ENCODE peak calls at places on chromosomes 2 and 18, in nine cellular contexts. A is tibial nerve, P is A549, W is GM12864, R is HTR-8/SVneo, O is T-helper 2 cell, N is G401, D is K562, G is fibroblast of mammary gland. K is an unnamed sample.

GRCh38 chr18:56112013-56112749 is 524.2 kb upstream of the TCF4 start:
- DNase-seq in A (no peak), P (no peak), W (peak; percentile 12), R (no peak), O (peak; percentile 92), N (no peak), D (no peak), G (peak; percentile 57), K (no peak)

GRCh38 chr2:124035001-124035400 is 9.9 kb downstream of the CNTNAP5 start:
- DNase-seq in A (no peak), P (no peak), W (no peak), R (no peak), O (no peak), N (no peak), D (no peak), G (no peak), K (no peak)

GRCh38 chr2:156088598-156088997 is 243.9 kb downstream of the NR4A2 start:
- DNase-seq in A (no peak), P (peak; percentile 9), W (no peak), R (no peak), O (no peak), N (no peak), D (no peak), G (no peak), K (no peak)

GRCh38 chr2:145653553-145653952 is 1133.6 kb upstream of the ZEB2 start:
- DNase-seq in A (no peak), P (no peak), W (no peak), R (no peak), O (no peak), N (no peak), D (no peak), G (peak; percentile 31), K (peak; percentile 8)

GRCh38 chr2:44267269-44268258 is 7.7 kb upstream of the SLC3A1 start:
- DNase-seq in A (peak; percentile 9), P (no peak), W (no peak), R (no peak), O (peak; percentile 21), N (peak; percentile 16), D (no peak), G (peak; percentile 44), K (peak; percentile 21)

GRCh38 chr18:74579704-74580103 is 18.0 kb upstream of the ZNF407 start:
- DNase-seq in A (no peak), P (no peak), W (no peak), R (no peak), O (no peak), N (no peak), D (no peak), G (no peak), K (no peak)

GRCh38 chr2:111101592-111101991 is 19.1 kb upstream of the BCL2L11 start:
- DNase-seq in A (no peak), P (no peak), W (no peak), R (no peak), O (no peak), N (no peak), D (no peak), G (no peak), K (no peak)

GRCh38 chr2:126792186-126792585 is 106.5 kb upstream of the TEX51 start:
- DNase-seq in A (no peak), P (no peak), W (no peak), R (no peak), O (no peak), N (no peak), D (no peak), G (no peak), K (no peak)

GRCh38 chr18:43485565-43485964 is 208.3 kb upstream of the SYT4 start:
- DNase-seq in A (no peak), P (no peak), W (no peak), R (no peak), O (no peak), N (no peak), D (no peak), G (no peak), K (no peak)

GRCh38 chr2:8146329-8147048 is 535.4 kb upstream of the ID2 start:
- DNase-seq in A (no peak), P (no peak), W (no peak), R (no peak), O (no peak), N (peak; percentile 18), D (no peak), G (no peak), K (peak; percentile 59)

GRCh38 chr18:79939096-79939495 is 12.4 kb downstream of the SLC66A2 start:
- DNase-seq in A (no peak), P (no peak), W (no peak), R (no peak), O (no peak), N (no peak), D (no peak), G (no peak), K (no peak)